ENCODE peak calls at places on chromosomes 3 and 15, in four cellular contexts. E is K562, Z is GM23338, G is HCT116. F is an unnamed sample.

GRCh38 chr3:197463279-197463678 is 92.5 kb downstream of the BDH1 start:
- ATAC-seq in G (no peak), E (no peak), Z (no peak), F (no peak)

GRCh38 chr3:126213376-126214044 is 33.1 kb upstream of the ALDH1L1 start:
- ATAC-seq in G (no peak), Z (peak; percentile 72), E (no peak), F (peak; percentile 60)

GRCh38 chr3:194112120-194113106 is 23.5 kb upstream of the HES1 start:
- ATAC-seq in E (peak; percentile 69), Z (no peak), G (peak; percentile 89), F (no peak)

GRCh38 chr3:11168881-11169805 is 14.8 kb downstream of the HRH1 start:
- ATAC-seq in E (no peak), Z (no peak), G (no peak), F (no peak)

GRCh38 chr15:68479406-68479805 is 47.4 kb upstream of the ITGA11 start:
- ATAC-seq in Z (no peak), G (no peak), E (no peak), F (peak; percentile 78)

GRCh38 chr3:58537412-58538301 is 667 bp upstream of the ACOX2 start:
- ATAC-seq in Z (no peak), E (no peak), G (no peak), F (no peak)

GRCh38 chr15:36373549-36373948 is 205.9 kb upstream of the CDIN1 start:
- ATAC-seq in G (peak; percentile 86), E (no peak), Z (no peak), F (no peak)

GRCh38 chr3:137105277-137105977 is 147.6 kb downstream of the IL20RB start:
- ATAC-seq in Z (peak; percentile 85), G (peak; percentile 82), E (peak; percentile 84), F (peak; percentile 67)

GRCh38 chr15:49178477-49178876 is 8.4 kb downstream of the GALK2 start:
- ATAC-seq in Z (no peak), E (peak; percentile 84), G (no peak), F (no peak)

GRCh38 chr3:32105291-32106131 is 909 bp upstream of the GPD1L start:
- ATAC-seq in E (no peak), G (no peak), Z (no peak), F (no peak)

GRCh38 chr3:183435701-183436100 is 7.3 kb upstream of the MCF2L2 start:
- ATAC-seq in G (no peak), Z (peak; percentile 43), E (peak; percentile 6), F (no peak)

GRCh38 chr15:56496635-56497034 is 31.7 kb upstream of the MNS1 start:
- ATAC-seq in E (peak; percentile 96), G (peak; percentile 98), Z (peak; percentile 80), F (peak; percentile 82)
- TF ChIP-seq POLR2AphosphoS5 in E (no peak), G (no peak), Z (no peak), F (peak; percentile 41)

GRCh38 chr3:102471001-102471400 is 36.2 kb downstream of the ZPLD1 start:
- ATAC-seq in Z (peak; percentile 99), G (peak; percentile 91), E (no peak), F (no peak)
- TF ChIP-seq CTCF in Z (peak; percentile 59), G (peak; percentile 48), E (no peak), F (no peak)

DNA sequence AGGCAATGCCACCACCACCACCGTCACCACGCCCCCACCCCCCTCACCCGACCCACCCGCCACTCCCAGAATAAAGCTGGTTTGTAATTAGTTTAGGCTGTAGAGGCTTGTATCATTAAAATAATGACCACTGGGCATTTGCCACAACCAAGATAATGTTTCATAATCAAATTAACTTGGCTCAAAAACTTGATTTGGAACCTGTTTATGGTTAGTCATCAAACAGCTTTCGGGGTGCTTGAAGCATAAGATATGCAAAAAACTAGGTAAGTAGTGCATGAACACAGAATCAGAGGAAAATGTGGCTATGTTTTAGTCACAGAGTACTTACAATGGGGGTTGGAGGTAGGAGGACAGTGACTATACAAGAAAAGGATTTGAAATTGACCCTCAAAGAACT is 115.1 kb downstream of the FHIT start:
- ATAC-seq in E (no peak), G (no peak), Z (no peak), F (no peak)
- H3K27me3 ChIP-seq in E (no peaks in the 10 kb centered on the region), G (no peaks in the 10 kb centered on the region), Z (no peaks in the 10 kb centered on the region), F (no peaks in the 10 kb centered on the region)

GRCh38 chr3:150133293-150133692 is 162.6 kb upstream of the PFN2 start:
- ATAC-seq in G (no peak), E (no peak), Z (no peak), F (no peak)
- TF ChIP-seq POLR2AphosphoS5 in G (no peak), E (no peak), Z (no peak), F (no peak)

F was measured in gastroesophageal sphincter.